ENCODE peak calls at places on chromosomes 1 and 21, in six cellular contexts. V is GM12878, K is stomach, O is A549, Q is body of pancreas, Y is sigmoid colon. A is an unnamed sample.

GRCh38 chr1:61472876-61473275 is 252.1 kb downstream of the TM2D1 start:
- DNase-seq in K (no peak), V (no peak), Q (no peak), Y (no peak), O (no peak), A (no peak)

GRCh38 chr1:242890211-242890741 is 364.8 kb downstream of the CEP170 start:
- DNase-seq in O (peak; percentile 39), V (no peak), Y (no peak), K (no peak), Q (no peak), A (no peak)

GRCh38 chr1:55215194-55216021 is at the start of gene USP24:
- DNase-seq in Y (peak; percentile 83), Q (peak; percentile 86), K (peak; percentile 91), V (no peak), O (peak; percentile 77), A (peak; percentile 91)

GRCh38 chr1:15038232-15039016 is 115.1 kb upstream of the TMEM51 start:
- DNase-seq in K (no peak), O (peak; percentile 69), Y (no peak), Q (no peak), V (no peak), A (no peak)

GRCh38 chr1:161054232-161054631 is 8.5 kb upstream of the USF1 start:
- DNase-seq in K (no peak), Q (no peak), V (no peak), O (no peak), Y (no peak), A (no peak)

GRCh38 chr1:204509186-204509635 is 7.0 kb upstream of the MDM4 start:
- DNase-seq in Y (no peak), Q (no peak), K (no peak), V (no peak), O (no peak), A (no peak)

GRCh38 chr1:62728963-62729362 is 40.8 kb upstream of the DOCK7 start:
- DNase-seq in Y (no peak), Q (no peak), V (no peak), K (no peak), O (no peak), A (no peak)

GRCh38 chr1:45620588-45621500 is 3.0 kb downstream of the CCDC17 start:
- DNase-seq in V (no peak), K (no peak), Y (no peak), O (no peak), Q (no peak), A (no peak)

GRCh38 chr1:191498318-191498717 is 659.9 kb upstream of the RGS18 start:
- DNase-seq in V (no peak), Q (no peak), Y (no peak), K (no peak), O (no peak), A (no peak)

GRCh38 chr1:40824591-40825429 is 37.4 kb downstream of the CITED4 start:
- DNase-seq in Y (no peak), V (no peak), O (peak; percentile 36), Q (no peak), K (no peak), A (no peak)

GRCh38 chr1:38183747-38184146 is 137.2 kb upstream of the POU3F1 start:
- DNase-seq in Q (no peak), K (no peak), O (no peak), V (no peak), Y (no peak), A (no peak)

GRCh38 chr1:194535369-194535768 is 1349.0 kb upstream of the B3GALT2 start:
- DNase-seq in Q (no peak), Y (no peak), V (no peak), K (no peak), O (no peak), A (no peak)

GRCh38 chr1:229691362-229691761 is 65.3 kb downstream of the URB2 start:
- DNase-seq in Q (no peak), O (no peak), V (no peak), Y (no peak), K (no peak), A (no peak)

GRCh38 chr1:72177711-72178110 is 104.6 kb downstream of the NEGR1 start:
- DNase-seq in Q (no peak), Y (no peak), K (no peak), O (no peak), V (no peak), A (no peak)

GRCh38 chr1:201468844-201469644 is at the start of gene PHLDA3:
- DNase-seq in V (no peak), Y (peak; percentile 98), K (peak; percentile 79), O (peak; percentile 78), Q (peak; percentile 84), A (peak; percentile 91)

GRCh38 chr1:53390261-53390660 is 62.4 kb upstream of the LRP8 start:
- DNase-seq in Y (peak; percentile 71), Q (no peak), K (no peak), V (no peak), O (no peak), A (peak; percentile 64)

GRCh38 chr21:37367758-37368535 is 1.4 kb downstream of the DYRK1A start:
- DNase-seq in O (no peak), Q (peak; percentile 34), V (no peak), K (peak; percentile 44), Y (peak; percentile 73), A (peak; percentile 67)

GRCh38 chr1:204714194-204714860 is 28.8 kb upstream of the LRRN2 start:
- DNase-seq in Y (no peak), O (no peak), V (no peak), K (no peak), Q (no peak), A (no peak)

GRCh38 chr1:66266756-66267155 is 267.2 kb upstream of the SGIP1 start:
- DNase-seq in O (no peak), Q (no peak), K (no peak), V (no peak), Y (no peak), A (no peak)

GRCh38 chr1:205013683-205014367 is 29.2 kb upstream of the CNTN2 start:
- DNase-seq in K (peak; percentile 43), Y (peak; percentile 79), O (no peak), V (no peak), Q (peak; percentile 49), A (no peak)

GRCh38 chr1:12208271-12208670 is 21.6 kb upstream of the VPS13D start:
- DNase-seq in K (no peak), Q (no peak), Y (no peak), O (no peak), V (no peak), A (no peak)

DNA sequence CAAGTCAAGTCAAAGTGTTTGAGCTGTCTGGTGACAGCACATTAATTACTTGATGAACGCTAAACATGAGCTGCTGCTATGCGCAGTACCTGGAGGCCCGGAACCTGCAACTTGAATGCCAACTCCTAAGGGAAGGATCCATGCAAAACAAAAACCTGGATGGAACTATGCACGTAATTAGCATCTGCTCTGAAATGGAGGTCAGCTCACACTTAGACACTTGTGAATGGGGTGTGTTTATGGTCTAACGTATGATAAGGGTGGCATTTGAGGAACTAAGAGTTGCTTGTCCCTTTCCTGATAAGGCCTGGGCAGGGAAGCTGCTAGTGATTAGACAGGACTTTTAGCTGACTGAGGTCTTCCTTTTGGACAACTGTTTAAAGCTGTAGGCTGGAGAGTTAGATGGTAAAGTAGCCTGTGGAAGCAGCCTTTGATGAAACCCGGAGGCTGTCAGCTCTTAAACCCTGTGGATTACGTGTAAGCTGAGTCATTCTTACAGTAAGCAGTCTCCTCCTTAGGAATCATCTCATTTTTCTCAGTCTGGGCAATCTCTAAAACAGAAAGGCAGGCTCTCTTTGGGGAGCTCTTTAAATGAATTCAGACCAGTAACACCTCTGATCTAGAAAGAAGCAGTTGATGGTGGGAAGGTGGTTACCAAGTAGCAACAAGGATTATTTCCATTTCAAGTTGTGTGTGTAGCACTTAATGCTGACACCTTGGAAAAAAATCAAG is 6.8 kb downstream of the TENT5C start:
- DNase-seq in V (no peak), Q (no peak), K (no peak), Y (no peak), O (peak; percentile 32), A (no peak)
- H3K4me1 ChIP-seq in V (no peaks in the 10 kb centered on the region), Q (peaks cover 77% of the 10 kb centered on the region), K (peaks cover 64% of the 10 kb centered on the region), Y (peaks cover 47% of the 10 kb centered on the region), O (peaks cover 14% of the 10 kb centered on the region), A (peaks cover 62% of the 10 kb centered on the region)

GRCh38 chr1:25567710-25568089 is 24.3 kb downstream of the LDLRAP1 start:
- DNase-seq in O (no peak), V (no peak), Q (no peak), Y (peak; percentile 80), K (no peak), A (no peak)

GRCh38 chr1:25566730-25567341 is 23.4 kb downstream of the LDLRAP1 start:
- DNase-seq in Y (peak; percentile 89), K (no peak), V (no peak), Q (no peak), O (no peak), A (peak; percentile 59)

GRCh38 chr1:25565188-25565591 is 21.8 kb downstream of the LDLRAP1 start:
- DNase-seq in K (no peak), V (no peak), O (no peak), Y (no peak), Q (no peak), A (no peak)

GRCh38 chr1:25565626-25566025 is 22.2 kb downstream of the LDLRAP1 start:
- DNase-seq in Y (no peak), O (no peak), Q (no peak), K (no peak), V (no peak), A (no peak)

DNA sequence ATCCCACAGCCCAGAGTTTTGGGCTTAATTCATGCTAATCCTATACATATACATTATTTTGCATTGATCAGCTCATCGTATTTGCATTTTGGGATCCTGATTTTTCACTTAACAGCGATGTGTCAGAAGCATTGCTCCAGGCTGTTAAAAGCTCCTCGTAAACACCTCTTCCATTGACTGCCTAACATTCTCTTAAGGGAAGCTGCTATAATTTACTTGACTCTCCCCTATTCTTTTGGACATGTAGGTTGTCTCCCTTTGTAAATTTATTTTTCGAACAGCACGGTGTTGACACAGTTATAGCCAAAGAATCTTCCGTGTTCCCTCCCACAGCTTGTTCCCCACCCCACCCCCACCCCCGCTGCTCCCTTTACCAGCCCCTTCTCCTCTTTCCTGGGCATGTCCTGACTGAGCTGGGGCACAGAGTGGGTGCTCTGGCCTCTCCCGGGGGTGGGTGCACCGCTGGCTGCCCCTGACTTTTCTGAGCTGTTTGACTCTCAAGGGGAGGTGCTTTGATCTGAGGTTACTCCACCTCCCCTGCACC is 22.9 kb downstream of the LDLRAP1 start:
- DNase-seq in V (no peak), K (no peak), O (no peak), Y (no peak), Q (no peak), A (no peak)
- H3K27ac ChIP-seq in V (no peak overlapping the region), K (peak overlapping the region; percentile 72), O (no peak overlapping the region), Y (peak overlapping the region; percentile 91), Q (no peak overlapping the region), A (peak overlapping the region; percentile 68)

GRCh38 chr1:206573772-206574161 is 38.5 kb downstream of the EIF2D start:
- DNase-seq in Y (no peak), V (no peak), O (no peak), Q (no peak), K (no peak), A (no peak)

GRCh38 chr1:206575894-206576737 is 36.1 kb downstream of the EIF2D start:
- DNase-seq in V (no peak), K (no peak), Q (no peak), Y (no peak), O (no peak), A (no peak)

GRCh38 chr1:206570529-206570928 is 41.7 kb downstream of the EIF2D start:
- DNase-seq in V (no peak), K (no peak), O (no peak), Q (no peak), Y (no peak), A (no peak)

GRCh38 chr1:206575165-206575893 is 36.9 kb downstream of the EIF2D start:
- DNase-seq in O (no peak), K (peak; percentile 43), Q (no peak), Y (peak; percentile 74), V (no peak), A (peak; percentile 63)

GRCh38 chr1:206572835-206573771 is 39.2 kb downstream of the EIF2D start:
- DNase-seq in Y (no peak), V (no peak), O (no peak), K (no peak), Q (no peak), A (no peak)
- H3K4me1 ChIP-seq in Y (no peaks in the 10 kb centered on the region), V (peaks cover 51% of the 10 kb centered on the region), O (no peaks in the 10 kb centered on the region), K (peaks cover 7% of the 10 kb centered on the region), Q (no peaks in the 10 kb centered on the region), A (peaks cover 58% of the 10 kb centered on the region)

GRCh38 chr1:30930631-30931173 is 22.1 kb upstream of the SDC3 start:
- DNase-seq in Y (no peak), K (no peak), V (no peak), Q (no peak), O (no peak), A (no peak)
- H3K27ac ChIP-seq in Y (no peak overlapping the region), K (no peak overlapping the region), V (no peak overlapping the region), Q (no peak overlapping the region), O (no peak overlapping the region), A (no peak overlapping the region)